ENCODE peak calls at places on chromosomes 5 and 9, in ten cellular contexts. T is tibial artery; X is M059J; O is activated CD4-positive, alpha-beta T cell treated with anti-CD3 and anti-CD28 coated beads for 24 hours; P is aorta; Z is NCI-H774; F is activated T-cell treated with anti-CD3 and anti-CD28 coated beads, Interleukin-2, amount 50 U/mL, for 1 hour; Q is GM23248; M is T-cell; G is amniotic stem cell. N is an unnamed sample.

GRCh38 chr9:116276651-116277121 is 123.1 kb downstream of the PAPPA start:
- DNase-seq in X (no peak), F (no peak), G (no peak), Q (no peak), M (no peak), P (no peak), O (no peak), Z (no peak), T (no peak), N (peak; percentile 65)

GRCh38 chr5:132907161-132907560 is 33.7 kb downstream of the LEAP2 start:
- DNase-seq in F (no peak), Q (no peak), T (no peak), Z (no peak), G (no peak), X (no peak), O (no peak), P (no peak), M (no peak), N (no peak)

GRCh38 chr5:157290156-157290980 is 24.4 kb downstream of the CYFIP2 start:
- DNase-seq in X (peak; percentile 64), P (no peak), Z (no peak), Q (peak; percentile 82), O (no peak), F (no peak), T (no peak), M (no peak), G (no peak), N (peak; percentile 37)

GRCh38 chr9:133584559-133585476 is 24.4 kb downstream of the FAM163B start:
- DNase-seq in O (no peak), Z (peak; percentile 69), T (no peak), P (no peak), X (no peak), Q (peak; percentile 42), M (no peak), F (no peak), G (no peak), N (no peak)

GRCh38 chr5:56467176-56467717 is 234.1 kb upstream of the ANKRD55 start:
- DNase-seq in X (no peak), P (no peak), Z (no peak), T (no peak), G (no peak), F (no peak), Q (no peak), M (no peak), O (no peak), N (no peak)

GRCh38 chr5:149203896-149204544 is 62.7 kb downstream of the ABLIM3 start:
- DNase-seq in T (no peak), Z (no peak), F (no peak), G (no peak), P (no peak), M (no peak), Q (peak; percentile 69), O (no peak), X (peak; percentile 95), N (peak; percentile 39)

GRCh38 chr9:85944672-85945071 is 3.7 kb downstream of the NAA35 start:
- DNase-seq in Z (no peak), F (no peak), M (no peak), X (no peak), P (no peak), T (no peak), Q (no peak), O (no peak), G (no peak), N (no peak)

GRCh38 chr9:16344343-16344742 is 526.1 kb downstream of the BNC2 start:
- DNase-seq in F (no peak), Z (no peak), P (no peak), T (no peak), G (peak; percentile 51), M (no peak), Q (peak; percentile 92), O (no peak), X (peak; percentile 92), N (peak; percentile 95)

GRCh38 chr5:26482817-26483375 is 555.5 kb downstream of the CDH9 start:
- DNase-seq in Q (peak; percentile 30), F (no peak), Z (peak; percentile 71), P (no peak), T (no peak), X (peak; percentile 56), M (no peak), O (no peak), G (no peak), N (peak; percentile 39)

GRCh38 chr5:138961221-138961620 is 86.1 kb upstream of the LRRTM2 start:
- DNase-seq in F (no peak), G (no peak), P (no peak), Q (no peak), M (no peak), Z (no peak), T (no peak), X (no peak), O (no peak), N (no peak)

GRCh38 chr5:63820557-63820956 is 141.7 kb downstream of the HTR1A start:
- DNase-seq in P (no peak), F (no peak), O (no peak), M (no peak), T (no peak), Z (no peak), X (no peak), G (no peak), Q (no peak), N (no peak)

GRCh38 chr9:6014668-6015270 is 655 bp downstream of the RANBP6 start:
- DNase-seq in P (no peak), Z (no peak), G (peak; percentile 52), Q (peak; percentile 84), F (no peak), O (no peak), X (peak; percentile 92), M (no peak), T (no peak), N (peak; percentile 69)

GRCh38 chr5:59445741-59446140 is 447.8 kb downstream of the PDE4D start:
- DNase-seq in Z (no peak), X (peak; percentile 17), F (no peak), Q (no peak), T (no peak), G (no peak), M (no peak), O (no peak), P (no peak), N (peak; percentile 8)

GRCh38 chr5:36630201-36630968 is 24.0 kb downstream of the SLC1A3 start:
- DNase-seq in M (no peak), Z (no peak), P (no peak), Q (peak; percentile 68), X (no peak), F (no peak), G (no peak), T (no peak), O (no peak), N (no peak)

GRCh38 chr5:177194278-177194677 is 60.7 kb downstream of the NSD1 start:
- DNase-seq in P (no peak), Z (no peak), M (no peak), Q (peak; percentile 93), T (no peak), O (no peak), X (peak; percentile 96), F (no peak), G (peak; percentile 92), N (peak; percentile 83)

GRCh38 chr5:178435321-178436238 is 154.6 kb downstream of the COL23A1 start:
- DNase-seq in T (no peak), O (no peak), F (no peak), P (peak; percentile 40), X (no peak), Q (no peak), Z (no peak), G (no peak), M (no peak), N (no peak)

GRCh38 chr5:109611505-109611904 is 78.2 kb upstream of the MAN2A1 start:
- DNase-seq in G (no peak), O (no peak), T (no peak), Z (no peak), X (no peak), P (no peak), F (no peak), M (no peak), Q (no peak), N (no peak)

GRCh38 chr5:96439477-96440184 is 6.6 kb upstream of the PCSK1 start:
- DNase-seq in Q (peak; percentile 15), P (no peak), Z (no peak), X (no peak), M (no peak), F (no peak), G (no peak), O (no peak), T (no peak), N (no peak)

GRCh38 chr5:317086-317811 is 4.3 kb upstream of the AHRR start:
- DNase-seq in M (no peak), Q (peak; percentile 89), T (no peak), P (no peak), O (peak; percentile 37), X (peak; percentile 88), Z (peak; percentile 57), F (no peak), G (no peak), N (peak; percentile 67)

GRCh38 chr5:62569466-62569865 is 9.2 kb upstream of the LRRC70 start:
- DNase-seq in X (no peak), M (no peak), F (no peak), Q (no peak), Z (no peak), G (no peak), T (no peak), P (no peak), O (no peak), N (peak; percentile 12)

GRCh38 chr5:151094054-151094858 is 13.4 kb upstream of the TNIP1 start:
- DNase-seq in O (peak; percentile 51), Q (peak; percentile 60), M (peak; percentile 34), G (no peak), T (no peak), X (peak; percentile 73), F (peak; percentile 48), Z (no peak), P (no peak), N (no peak)

GRCh38 chr5:172453206-172453985 is 929 bp downstream of the SH3PXD2B start:
- DNase-seq in X (peak; percentile 69), Z (no peak), O (no peak), P (no peak), M (no peak), F (no peak), G (no peak), Q (peak; percentile 87), T (peak; percentile 78), N (peak; percentile 81)

GRCh38 chr5:82011761-82012160 is 39.9 kb downstream of the ATG10 start:
- DNase-seq in G (no peak), Q (peak; percentile 63), X (peak; percentile 3), F (no peak), M (no peak), Z (no peak), O (no peak), T (no peak), P (no peak), N (peak; percentile 15)

GRCh38 chr9:133098104-133098754 is 22.8 kb downstream of the RALGDS start:
- DNase-seq in T (no peak), P (peak; percentile 55), F (peak; percentile 16), G (no peak), Q (no peak), M (no peak), Z (no peak), X (no peak), O (no peak), N (no peak)

GRCh38 chr5:108654042-108654441 is 93.7 kb upstream of the FER start:
- DNase-seq in Q (no peak), Z (no peak), F (no peak), M (no peak), T (no peak), G (no peak), O (no peak), X (peak; percentile 74), P (no peak), N (peak; percentile 27)

GRCh38 chr5:135833521-135833920 is 942 bp upstream of the SLC25A48 start:
- DNase-seq in G (no peak), P (peak; percentile 67), Q (no peak), T (no peak), X (no peak), Z (no peak), F (no peak), O (no peak), M (no peak), N (no peak)

GRCh38 chr5:89936576-89936975 is 473.0 kb downstream of the CETN3 start:
- DNase-seq in Q (peak; percentile 43), T (no peak), O (no peak), F (no peak), Z (no peak), G (no peak), M (no peak), P (no peak), X (no peak), N (no peak)

GRCh38 chr5:157253547-157253946 is 12.4 kb upstream of the CYFIP2 start:
- DNase-seq in M (no peak), F (no peak), X (peak; percentile 25), Z (peak; percentile 5), G (no peak), O (no peak), T (no peak), Q (peak; percentile 80), P (no peak), N (peak; percentile 53)